ENCODE peak calls at places on chromosomes 13 and 19, in seven cellular contexts. O, P, A, Y, Q, C and S are unnamed samples.

GRCh38 chr19:2113436-2114211 is 16.9 kb downstream of the IZUMO4 start:
- DNase-seq in O (no peak), P (no peak), A (no peak), Y (peak), Q (peak), C (no peak), S (no peak)

GRCh38 chr19:40613669-40614594 is 12.8 kb downstream of the LTBP4 start:
- DNase-seq in O (peak), P (no peak), A (peak), Y (peak), Q (peak), C (peak), S (peak)

GRCh38 chr19:52923782-52924593 is 760 bp upstream of the ZNF888 start:
- DNase-seq in O (no peak), P (no peak), A (peak), Y (peak), Q (peak), C (no peak), S (no peak)

GRCh38 chr13:62747152-62747551 is 1331.5 kb upstream of the PCDH20 start:
- DNase-seq in O (no peak), P (no peak), A (no peak), Y (no peak), Q (peak), C (no peak), S (no peak)

GRCh38 chr13:99265823-99266426 is 7.7 kb upstream of the GPR18 start:
- DNase-seq in O (no peak), P (no peak), A (no peak), Y (peak), Q (peak), C (peak), S (no peak)

GRCh38 chr19:38034153-38034835 is 127.3 kb downstream of the SIPA1L3 start:
- DNase-seq in O (no peak), P (no peak), A (no peak), Y (peak), Q (peak), C (no peak), S (no peak)

GRCh38 chr19:7137120-7137519 is 67.6 kb downstream of the ZNF557 start:
- DNase-seq in O (no peak), P (no peak), A (no peak), Y (no peak), Q (no peak), C (no peak), S (no peak)

GRCh38 chr19:45448887-45449299 is 18.9 kb upstream of the FOSB start:
- DNase-seq in O (no peak), P (no peak), A (no peak), Y (no peak), Q (peak), C (no peak), S (peak)

GRCh38 chr19:2186071-2186846 is 22.5 kb downstream of the DOT1L start:
- DNase-seq in O (no peak), P (no peak), A (peak), Y (peak), Q (peak), C (no peak), S (no peak)

GRCh38 chr13:91356919-91357612 is 9.6 kb downstream of the MIR17HG start:
- DNase-seq in O (no peak), P (no peak), A (no peak), Y (no peak), Q (no peak), C (no peak), S (no peak)

GRCh38 chr19:6020972-6021805 is 43.2 kb upstream of the RANBP3 start:
- DNase-seq in O (no peak), P (no peak), A (no peak), Y (no peak), Q (no peak), C (no peak), S (no peak)

GRCh38 chr19:14434157-14434501 is 1.0 kb downstream of the PKN1 start:
- DNase-seq in O (no peak), P (no peak), A (no peak), Y (no peak), Q (peak), C (no peak), S (peak)

GRCh38 chr13:41942462-41943094 is 18.3 kb downstream of the VWA8 start:
- DNase-seq in O (no peak), P (no peak), A (peak), Y (peak), Q (peak), C (peak), S (no peak)

GRCh38 chr19:31448221-31448657 is 99.0 kb upstream of the TSHZ3 start:
- DNase-seq in O (no peak), P (no peak), A (no peak), Y (peak), Q (peak), C (no peak), S (peak)

GRCh38 chr13:44240611-44241010 is 133.0 kb upstream of the SERP2 start:
- DNase-seq in O (no peak), P (no peak), A (no peak), Y (no peak), Q (no peak), C (no peak), S (no peak)

GRCh38 chr13:43529796-43530195 is 257.0 kb downstream of the ENOX1 start:
- DNase-seq in O (no peak), P (no peak), A (no peak), Y (no peak), Q (peak), C (no peak), S (no peak)

GRCh38 chr19:19642506-19643157 is 825 bp downstream of the GMIP start:
- DNase-seq in O (peak), P (no peak), A (peak), Y (peak), Q (no peak), C (no peak), S (no peak)

GRCh38 chr19:29022165-29022564 is 190.8 kb downstream of the UQCRFS1 start:
- DNase-seq in O (no peak), P (no peak), A (no peak), Y (no peak), Q (no peak), C (no peak), S (no peak)

GRCh38 chr13:113793718-113794085 is 34.7 kb downstream of the TMEM255B start:
- DNase-seq in O (no peak), P (no peak), A (no peak), Y (no peak), Q (no peak), C (no peak), S (no peak)

GRCh38 chr13:106372199-106373160 is 163.0 kb downstream of the EFNB2 start:
- DNase-seq in O (no peak), P (no peak), A (no peak), Y (peak), Q (peak), C (no peak), S (no peak)

GRCh38 chr19:2969104-2969504 is 8.3 kb upstream of the TLE6 start:
- DNase-seq in O (no peak), P (no peak), A (no peak), Y (peak), Q (no peak), C (peak), S (no peak)

GRCh38 chr19:53808710-53809125 is 15.4 kb downstream of the NLRP12 start:
- DNase-seq in O (no peak), P (no peak), A (peak), Y (peak), Q (peak), C (no peak), S (peak)

GRCh38 chr19:3404324-3405260 is 38.2 kb downstream of the NFIC start:
- DNase-seq in O (no peak), P (peak), A (no peak), Y (peak), Q (peak), C (no peak), S (peak)